ENCODE peak calls at places on chromosomes 1 and 21, in four cellular contexts. Y, Q, N and J are unnamed samples.

GRCh38 chr1:85480566-85480965 is 15.6 kb upstream of the DDAH1 start:
- DNase-seq in Y (no peak), Q (no peak), N (no peak), J (no peak)

GRCh38 chr21:25584833-25585232 is 22.4 kb downstream of the MRPL39 start:
- DNase-seq in Y (no peak), Q (no peak), N (no peak), J (no peak)

GRCh38 chr1:240691521-240692338 is 79.8 kb upstream of the GREM2 start:
- DNase-seq in Y (peak; percentile 66), Q (no peak), N (no peak), J (no peak)

GRCh38 chr1:45660336-45660735 is 26.0 kb downstream of the GPBP1L1 start:
- DNase-seq in Y (no peak), Q (no peak), N (no peak), J (no peak)

GRCh38 chr1:115865704-115866380 is 24.9 kb upstream of the NHLH2 start:
- DNase-seq in Y (no peak), Q (no peak), N (no peak), J (no peak)

GRCh38 chr1:159879977-159880376 is 17.5 kb upstream of the VSIG8 start:
- DNase-seq in Y (no peak), Q (no peak), N (no peak), J (no peak)

GRCh38 chr1:230066036-230066435 is 1.0 kb upstream of the GALNT2 start:
- DNase-seq in Y (no peak), Q (no peak), N (no peak), J (no peak)

GRCh38 chr1:40303051-40303771 is 13.9 kb downstream of the COL9A2 start:
- DNase-seq in Y (no peak), Q (no peak), N (no peak), J (no peak)

GRCh38 chr1:68173283-68174172 is 58.8 kb downstream of the WLS start:
- DNase-seq in Y (no peak), Q (no peak), N (no peak), J (no peak)

GRCh38 chr1:97350241-97350640 is 570.6 kb downstream of the DPYD start:
- DNase-seq in Y (no peak), Q (no peak), N (no peak), J (no peak)

GRCh38 chr1:170734412-170735175 is 70.7 kb downstream of the PRRX1 start:
- DNase-seq in Y (no peak), Q (no peak), N (no peak), J (no peak)

GRCh38 chr1:205687242-205687641 is 6.9 kb upstream of the SLC45A3 start:
- DNase-seq in Y (no peak), Q (no peak), N (no peak), J (no peak)

GRCh38 chr1:54904476-54905048 is 17.6 kb upstream of the DHCR24 start:
- DNase-seq in Y (no peak), Q (no peak), N (no peak), J (no peak)

GRCh38 chr1:54384921-54385726 is 21.1 kb downstream of the SSBP3 start:
- DNase-seq in Y (no peak), Q (no peak), N (no peak), J (no peak)

GRCh38 chr1:167077868-167078210 is 12.3 kb downstream of the GPA33 start:
- DNase-seq in Y (no peak), Q (no peak), N (no peak), J (no peak)

GRCh38 chr21:45803613-45804340 is 160.3 kb downstream of the PCBP3 start:
- DNase-seq in Y (no peak), Q (no peak), N (no peak), J (no peak)

GRCh38 chr1:186848509-186849130 is 19.9 kb downstream of the PLA2G4A start:
- DNase-seq in Y (no peak), Q (no peak), N (no peak), J (no peak)

GRCh38 chr1:68281946-68282615 is 49.8 kb upstream of the WLS start:
- DNase-seq in Y (peak; percentile 37), Q (no peak), N (no peak), J (no peak)

GRCh38 chr1:27518808-27519207 is 28.8 kb upstream of the WASF2 start:
- DNase-seq in Y (no peak), Q (no peak), N (no peak), J (no peak)

GRCh38 chr1:156926175-156926574 is 5.7 kb downstream of the LRRC71 start:
- DNase-seq in Y (no peak), Q (peak; percentile 64), N (peak; percentile 62), J (no peak)

GRCh38 chr21:18174370-18174769 is 70.3 kb upstream of the CHODL start:
- DNase-seq in Y (no peak), Q (no peak), N (no peak), J (no peak)

GRCh38 chr1:91699339-91699970 is 186.5 kb downstream of the TGFBR3 start:
- DNase-seq in Y (no peak), Q (no peak), N (no peak), J (no peak)

GRCh38 chr1:14784790-14785773 is 186.6 kb downstream of the KAZN start:
- DNase-seq in Y (no peak), Q (no peak), N (no peak), J (no peak)

GRCh38 chr1:231606712-231607111 is 19.9 kb upstream of the DISC1 start:
- DNase-seq in Y (no peak), Q (no peak), N (no peak), J (no peak)

GRCh38 chr1:246613131-246613758 is 47.0 kb downstream of the CNST start:
- DNase-seq in Y (no peak), Q (no peak), N (no peak), J (no peak)

GRCh38 chr21:46253610-46254124 is 25.1 kb upstream of the LSS start:
- DNase-seq in Y (no peak), Q (no peak), N (no peak), J (peak; percentile 47)

GRCh38 chr1:224681816-224682215 is 65.7 kb downstream of the CNIH3 start:
- DNase-seq in Y (no peak), Q (no peak), N (no peak), J (no peak)

GRCh38 chr1:181990730-181991129 is 70.8 kb downstream of the ZNF648 start:
- DNase-seq in Y (no peak), Q (no peak), N (no peak), J (no peak)

GRCh38 chr1:224434447-224435317 is at the start of gene WDR26:
- DNase-seq in Y (peak; percentile 89), Q (peak; percentile 74), N (peak; percentile 95), J (peak; percentile 94)

GRCh38 chr1:42379794-42380616 is 587 bp upstream of the RIMKLA start:
- DNase-seq in Y (peak; percentile 59), Q (no peak), N (peak; percentile 38), J (peak; percentile 39)

GRCh38 chr1:20885121-20885520 is 98.0 kb upstream of the HP1BP3 start:
- DNase-seq in Y (no peak), Q (no peak), N (no peak), J (no peak)

GRCh38 chr1:179090522-179090921 is 8.7 kb downstream of the TOR3A start:
- DNase-seq in Y (no peak), Q (peak; percentile 36), N (no peak), J (no peak)

GRCh38 chr21:31566611-31567010 is 92.9 kb upstream of the SOD1 start:
- DNase-seq in Y (no peak), Q (no peak), N (no peak), J (no peak)

GRCh38 chr1:154534263-154534844 is 24.1 kb downstream of the UBE2Q1 start:
- DNase-seq in Y (peak; percentile 79), Q (no peak), N (no peak), J (peak; percentile 38)

GRCh38 chr1:171550055-171550454 is 64.7 kb downstream of the PRRC2C start:
- DNase-seq in Y (no peak), Q (no peak), N (no peak), J (no peak)

GRCh38 chr21:38887750-38888149 is 82.0 kb downstream of the ETS2 start:
- DNase-seq in Y (no peak), Q (no peak), N (no peak), J (no peak)

DNA sequence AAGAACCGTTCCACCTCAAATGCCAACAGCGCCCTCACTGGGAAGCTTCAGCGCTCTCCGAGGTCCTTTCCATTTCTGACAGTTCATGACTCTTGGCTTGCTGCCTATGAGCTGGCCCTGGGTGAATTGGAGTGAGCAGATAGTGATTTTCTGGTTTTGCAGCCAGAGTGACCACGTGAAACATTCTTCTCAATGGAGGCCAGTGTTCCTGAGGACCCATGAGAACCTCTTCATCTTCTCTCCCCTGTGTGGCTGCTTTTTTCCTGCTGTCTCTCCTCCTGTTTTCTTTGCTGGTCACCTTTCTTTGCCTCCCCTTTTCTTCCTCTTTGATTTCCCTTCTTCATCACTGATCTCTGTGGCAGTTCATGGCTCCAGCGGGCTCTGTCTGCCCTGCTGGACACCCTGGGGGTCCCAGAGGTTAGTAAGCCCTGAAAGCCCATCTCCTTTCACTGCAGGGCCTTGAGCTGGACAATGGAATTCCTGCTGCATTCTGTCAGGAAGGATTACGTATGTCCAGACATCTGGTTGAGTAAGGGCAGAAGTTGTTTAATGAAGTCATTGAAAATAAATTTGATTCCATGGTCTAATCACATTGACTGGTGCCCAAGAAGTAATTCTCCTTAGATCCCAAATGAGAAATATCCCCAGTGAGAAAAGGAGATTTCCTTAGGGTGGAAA is 29.9 kb downstream of the VASH2 start:
- DNase-seq in Y (peak; percentile 55), Q (peak; percentile 27), N (no peak), J (no peak)
- TF ChIP-seq CTCF in Y (peak; percentile 52), Q (no peak), N (peak; percentile 22), J (peak; percentile 24)

DNA sequence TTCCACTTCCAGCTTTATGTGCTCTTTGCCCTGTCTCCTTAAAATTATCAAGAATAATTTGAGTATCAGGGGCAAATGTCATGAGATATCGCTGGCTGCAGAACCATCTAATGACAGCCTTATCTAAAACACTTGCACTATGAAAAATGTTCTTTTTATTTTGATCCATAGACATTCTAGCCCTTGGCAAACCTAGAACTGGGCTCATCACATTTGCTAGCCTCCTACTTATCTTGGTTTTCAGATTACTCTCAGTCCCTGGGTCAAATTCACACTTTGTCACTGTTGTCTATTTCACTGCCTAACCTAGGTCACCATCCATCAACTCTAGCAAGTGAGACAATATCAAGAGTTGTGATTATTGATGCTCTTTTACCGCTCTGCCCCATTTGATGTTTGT is 59.9 kb upstream of the IPO9 start:
- DNase-seq in Y (no peak), Q (no peak), N (no peak), J (no peak)
- TF ChIP-seq CTCF in Y (no peak), Q (no peak), N (no peak), J (no peak)

DNA sequence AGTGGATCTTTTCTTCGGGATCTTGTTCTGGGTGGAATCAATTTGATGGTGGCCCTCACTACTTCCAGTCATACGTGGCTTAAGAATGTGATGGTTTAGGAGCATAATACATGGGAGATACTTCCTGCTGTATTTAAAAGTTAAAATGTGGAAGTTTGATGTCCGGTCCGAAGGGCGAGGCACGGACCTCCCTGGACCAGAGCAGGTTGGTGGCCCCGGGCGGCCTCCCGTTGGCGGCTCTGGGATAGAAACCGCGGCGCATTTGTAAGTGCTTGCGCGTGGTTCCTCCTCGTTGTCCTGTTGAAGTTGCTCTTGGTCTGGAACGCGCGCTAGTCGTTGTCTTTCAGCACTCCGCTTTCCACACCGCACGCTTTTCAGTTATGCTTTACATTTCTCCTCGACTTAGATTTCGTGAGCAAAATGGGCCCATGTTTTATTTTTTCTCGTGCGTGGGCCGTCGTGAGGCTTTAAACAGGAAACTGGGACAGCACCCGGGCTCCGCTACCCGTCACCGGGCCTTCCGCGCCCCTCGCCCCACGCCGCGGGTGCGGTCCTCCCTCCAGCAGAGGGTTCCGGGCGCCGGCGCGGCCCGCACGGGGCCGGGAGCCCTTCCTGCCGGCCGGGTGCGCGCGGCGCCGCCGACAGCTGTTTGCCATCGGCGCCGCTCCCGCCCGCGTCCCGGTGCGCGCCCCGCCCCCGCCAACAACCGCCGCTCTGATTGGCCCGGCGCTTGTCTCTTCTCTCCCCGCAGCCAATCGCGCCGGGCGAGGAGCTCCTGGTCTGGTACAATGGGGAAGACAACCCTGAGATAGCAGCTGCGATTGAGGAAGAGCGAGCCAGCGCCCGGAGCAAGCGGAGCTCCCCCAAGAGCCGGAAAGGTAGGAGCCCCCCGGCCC is 48.9 kb downstream of the PRDM2 start:
- DNase-seq in Y (peak; percentile 96), Q (peak; percentile 98), N (peak; percentile 98), J (peak; percentile 96)
- TF ChIP-seq CTCF in Y (peak; percentile 27), Q (peak; percentile 35), N (peak; percentile 32), J (peak; percentile 21)

GRCh38 chr21:29196021-29196663 is 65.7 kb downstream of the MAP3K7CL start:
- DNase-seq in Y (no peak), Q (no peak), N (peak; percentile 83), J (peak; percentile 82)
- TF ChIP-seq CTCF in Y (peak; percentile 41), Q (no peak), N (peak; percentile 61), J (peak; percentile 50)